ENCODE peak calls at places on chromosomes 6 and 20, in seven cellular contexts. H is HFF-Myc, F is IMR-90, B is fibroblast of lung, L is heart left ventricle, E is upper lobe of right lung, S is spleen. O is an unnamed sample.

GRCh38 chr6:34680802-34681515 is 15.6 kb downstream of the ILRUN start:
- DNase-seq in F (peak; percentile 59), L (no peak), H (no peak), E (no peak), B (peak; percentile 80), S (no peak), O (no peak)

GRCh38 chr20:17662333-17663039 is 19.6 kb downstream of the RRBP1 start:
- DNase-seq in F (peak; percentile 48), H (no peak), L (no peak), E (no peak), B (peak; percentile 46), S (peak; percentile 31), O (no peak)

GRCh38 chr6:169266746-169267629 is 13.3 kb upstream of the THBS2 start:
- DNase-seq in L (no peak), F (peak; percentile 46), E (no peak), S (no peak), B (peak; percentile 34), H (no peak), O (no peak)

GRCh38 chr6:68919537-68919936 is 284.5 kb downstream of the ADGRB3 start:
- DNase-seq in F (no peak), B (no peak), L (no peak), H (no peak), S (no peak), E (no peak), O (no peak)

GRCh38 chr6:45187841-45188240 is 140.3 kb upstream of the RUNX2 start:
- DNase-seq in S (no peak), L (no peak), E (no peak), H (peak; percentile 1), F (peak; percentile 55), B (peak; percentile 63), O (peak; percentile 50)

GRCh38 chr6:159983641-159984080 is 14.8 kb downstream of the IGF2R start:
- DNase-seq in F (peak; percentile 51), E (no peak), S (no peak), B (no peak), H (no peak), L (no peak), O (no peak)

GRCh38 chr20:50413088-50413500 is 97.1 kb upstream of the PTPN1 start:
- DNase-seq in L (no peak), S (no peak), H (no peak), B (peak; percentile 47), F (no peak), E (no peak), O (no peak)

GRCh38 chr6:116444092-116444491 is 17.1 kb upstream of the CALHM6 start:
- DNase-seq in L (no peak), S (no peak), B (peak; percentile 68), H (peak; percentile 26), E (no peak), F (peak; percentile 51), O (peak; percentile 15)

GRCh38 chr6:5962794-5963193 is 43.9 kb downstream of the NRN1 start:
- DNase-seq in E (no peak), L (no peak), F (no peak), B (no peak), H (no peak), S (no peak), O (no peak)

GRCh38 chr6:18260448-18261106 is 3.8 kb downstream of the DEK start:
- DNase-seq in B (peak; percentile 36), E (no peak), F (peak; percentile 36), S (no peak), H (no peak), L (no peak), O (no peak)

GRCh38 chr6:19906161-19906560 is 69.0 kb downstream of the ID4 start:
- DNase-seq in B (no peak), F (no peak), L (no peak), E (no peak), S (no peak), H (no peak), O (no peak)

GRCh38 chr6:149080511-149080910 is 237.0 kb upstream of the TAB2 start:
- DNase-seq in B (peak; percentile 74), E (no peak), S (no peak), L (no peak), H (peak; percentile 39), F (peak; percentile 88), O (no peak)

GRCh38 chr20:1124416-1124815 is 6.0 kb downstream of the PSMF1 start:
- DNase-seq in S (no peak), L (no peak), E (no peak), F (peak; percentile 9), H (peak; percentile 59), B (peak; percentile 57), O (no peak)

GRCh38 chr6:117384659-117385058 is 41.1 kb downstream of the ROS1 start:
- DNase-seq in F (no peak), H (no peak), B (no peak), E (no peak), S (no peak), L (no peak), O (no peak)

GRCh38 chr6:4451718-4452117 is 316.3 kb upstream of the ECI2 start:
- DNase-seq in B (no peak), H (no peak), L (no peak), S (no peak), E (no peak), F (no peak), O (no peak)

GRCh38 chr20:31739550-31739863 is 417 bp downstream of the TPX2 start:
- DNase-seq in B (no peak), F (no peak), E (no peak), L (no peak), H (no peak), S (no peak), O (no peak)

GRCh38 chr6:150048099-150048498 is 20.8 kb downstream of the ULBP3 start:
- DNase-seq in H (no peak), B (no peak), S (no peak), E (no peak), L (no peak), F (no peak), O (no peak)

GRCh38 chr6:41273699-41274098 is 12.8 kb downstream of the TREM1 start:
- DNase-seq in L (no peak), F (no peak), E (no peak), H (no peak), B (no peak), S (no peak), O (no peak)

GRCh38 chr20:343107-343506 is 3.8 kb upstream of the NRSN2 start:
- DNase-seq in B (no peak), F (no peak), S (no peak), L (no peak), E (no peak), H (no peak), O (no peak)

GRCh38 chr6:9554806-9555205 is 860.1 kb downstream of the TFAP2A start:
- DNase-seq in B (no peak), H (no peak), F (no peak), S (no peak), E (no peak), L (no peak), O (no peak)

GRCh38 chr6:37779111-37779800 is 40.3 kb upstream of the ZFAND3 start:
- DNase-seq in F (no peak), B (no peak), H (no peak), S (no peak), E (no peak), L (no peak), O (no peak)

GRCh38 chr6:157716553-157716952 is 106.5 kb upstream of the SNX9 start:
- DNase-seq in B (peak; percentile 34), L (no peak), E (no peak), H (no peak), S (no peak), F (no peak), O (no peak)

GRCh38 chr20:22379472-22379871 is 204.9 kb downstream of the FOXA2 start:
- DNase-seq in S (no peak), H (no peak), E (no peak), F (no peak), B (peak; percentile 45), L (no peak), O (peak; percentile 25)

GRCh38 chr6:140134224-140134623 is 759.8 kb upstream of the CITED2 start:
- DNase-seq in H (no peak), S (no peak), L (no peak), E (no peak), B (no peak), F (no peak), O (no peak)

GRCh38 chr6:16063580-16063979 is 65.3 kb upstream of the MYLIP start:
- DNase-seq in E (no peak), F (no peak), H (no peak), B (no peak), S (no peak), L (no peak), O (no peak)

GRCh38 chr6:126539022-126539421 is 199.1 kb downstream of the CENPW start:
- DNase-seq in L (no peak), B (peak; percentile 67), E (no peak), F (peak; percentile 52), H (no peak), S (no peak), O (no peak)

GRCh38 chr6:18122128-18123093 is at the start of gene NHLRC1:
- DNase-seq in H (peak; percentile 60), F (peak; percentile 82), B (peak; percentile 89), S (peak; percentile 96), L (peak; percentile 88), E (peak; percentile 96), O (peak; percentile 65)

GRCh38 chr6:24401458-24401857 is 1.3 kb upstream of the MRS2 start:
- DNase-seq in S (no peak), H (no peak), B (no peak), F (no peak), E (no peak), L (no peak), O (no peak)
- H3K4me3 ChIP-seq in S (peak overlapping the region; percentile 75), H (no peak overlapping the region), B (no peak overlapping the region), F (no peak overlapping the region), E (no peak overlapping the region), L (no peak overlapping the region), O (no peak overlapping the region)

GRCh38 chr20:59403962-59404314 is 103.5 kb downstream of the EDN3 start:
- DNase-seq in L (no peak), F (no peak), H (no peak), E (no peak), B (no peak), S (no peak), O (no peak)
- TF ChIP-seq CTCF in L (no peak), F (no peak), H (no peak), E (no peak), B (no peak), S (no peak), O (no peak)

GRCh38 chr6:146914563-146915483 is 289.4 kb upstream of the STXBP5 start:
- DNase-seq in F (peak; percentile 96), S (no peak), L (peak; percentile 8), H (peak; percentile 96), E (no peak), B (peak; percentile 99), O (peak; percentile 96)
- H3K4me3 ChIP-seq in F (peak overlapping the region; percentile 52), S (peak overlapping the region; percentile 33), L (no peak overlapping the region), H (peak overlapping the region; percentile 37), E (peak overlapping the region; percentile 25), B (peak overlapping the region; percentile 37), O (peak overlapping the region; percentile 36)

DNA sequence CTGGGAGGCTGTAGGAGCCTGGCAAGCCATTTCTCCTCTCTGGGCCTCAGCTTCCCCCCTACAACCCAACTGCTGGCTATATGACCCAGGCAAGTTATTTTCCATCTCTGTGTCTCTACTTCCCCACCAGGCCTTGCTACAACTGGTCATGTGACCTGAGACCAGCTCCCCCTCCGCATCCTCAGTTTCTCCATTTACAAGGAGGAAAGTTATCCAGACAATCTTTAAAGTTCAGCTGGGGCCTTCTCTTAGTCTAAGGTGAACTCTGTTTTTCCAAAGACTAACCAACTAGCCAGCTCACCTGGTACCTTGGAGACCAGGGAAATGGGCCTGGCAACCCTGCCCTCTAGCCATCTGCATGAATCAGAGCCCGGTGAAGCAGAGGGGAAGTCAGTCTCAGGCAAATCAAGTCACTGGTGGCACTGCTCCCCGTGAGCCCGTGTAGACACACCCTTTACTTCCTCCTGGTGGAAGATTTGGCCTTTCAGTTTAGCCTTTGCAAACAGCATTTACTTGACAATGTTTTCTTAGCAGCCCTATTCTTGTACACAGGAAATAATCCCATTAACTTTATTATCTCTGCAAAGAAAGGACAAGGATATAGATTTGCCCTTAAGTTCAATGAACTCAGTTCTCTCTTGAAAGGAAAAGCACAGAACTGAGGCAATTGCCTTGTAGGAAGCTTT is 157.7 kb downstream of the VEGFA start:
- DNase-seq in L (no peak), H (no peak), S (peak; percentile 28), E (peak; percentile 41), F (no peak), B (no peak), O (no peak)
- TF ChIP-seq CTCF in L (no peak), H (no peak), S (no peak), E (no peak), F (peak; percentile 7), B (no peak), O (no peak)

O was measured in retinal pigment epithelial cell.